ENCODE peak calls at places on chromosomes 6 and 20, in six cellular contexts. I is heart right ventricle, Q is fibroblast of lung, M is AG09309, D is astrocyte of the cerebellum, K is foreskin keratinocyte. N is an unnamed sample.

GRCh38 chr6:92806254-92806653 is 613.1 kb downstream of the EPHA7 start:
- DNase-seq in K (no peak), I (no peak), D (no peak), M (no peak), Q (no peak), N (no peak)

GRCh38 chr6:102494808-102495207 is 1101.3 kb downstream of the GRIK2 start:
- DNase-seq in I (no peak), K (no peak), D (no peak), Q (no peak), M (no peak), N (no peak)

GRCh38 chr6:30130887-30131862 is 4.8 kb upstream of the TRIM40 start:
- DNase-seq in D (peak), I (no peak), Q (peak), K (peak), M (peak), N (peak)

GRCh38 chr20:44736170-44737021 is 9.3 kb upstream of the KCNK15 start:
- DNase-seq in D (peak), Q (peak), M (no peak), I (no peak), K (no peak), N (peak)

GRCh38 chr20:41003143-41003932 is 25.3 kb upstream of the TOP1 start:
- DNase-seq in D (peak), M (peak), Q (peak), I (peak), K (peak), N (peak)

GRCh38 chr20:22575087-22575721 is 9.2 kb downstream of the FOXA2 start:
- DNase-seq in I (no peak), D (no peak), M (no peak), K (no peak), Q (no peak), N (no peak)

GRCh38 chr6:41167173-41167963 is 4.5 kb upstream of the TREM2 start:
- DNase-seq in Q (peak), D (no peak), M (no peak), I (no peak), K (no peak), N (no peak)

GRCh38 chr6:73242001-73242400 is 16.7 kb upstream of the KHDC1L start:
- DNase-seq in D (no peak), K (no peak), I (no peak), M (no peak), Q (no peak), N (no peak)

GRCh38 chr20:8509809-8510208 is 377.7 kb downstream of the PLCB1 start:
- DNase-seq in D (no peak), M (no peak), Q (no peak), K (no peak), I (no peak), N (no peak)

GRCh38 chr6:11685411-11686093 is 93.1 kb downstream of the ADTRP start:
- DNase-seq in I (no peak), M (no peak), Q (no peak), D (peak), K (peak), N (no peak)

GRCh38 chr6:21022343-21023107 is 488.3 kb downstream of the CDKAL1 start:
- DNase-seq in M (no peak), K (peak), D (peak), Q (peak), I (no peak), N (no peak)

GRCh38 chr6:53615633-53616449 is 49.7 kb downstream of the KLHL31 start:
- DNase-seq in I (no peak), K (peak), D (peak), Q (peak), M (no peak), N (peak)

GRCh38 chr6:133041020-133041419 is 200.1 kb upstream of the EYA4 start:
- DNase-seq in D (no peak), M (no peak), K (no peak), Q (no peak), I (no peak), N (no peak)

GRCh38 chr20:20237093-20237959 is 130.6 kb upstream of the INSM1 start:
- DNase-seq in K (no peak), D (peak), Q (peak), M (no peak), I (no peak), N (no peak)

GRCh38 chr6:105587349-105588115 is 184.7 kb upstream of the PREP start:
- DNase-seq in D (no peak), I (no peak), Q (no peak), M (peak), K (peak), N (peak)

GRCh38 chr20:36919715-36920333 is 31.7 kb downstream of the SAMHD1 start:
- DNase-seq in D (peak), I (no peak), Q (peak), K (peak), M (no peak), N (no peak)

GRCh38 chr6:41974281-41974825 is 32.7 kb upstream of the CCND3 start:
- DNase-seq in Q (no peak), I (no peak), K (no peak), D (no peak), M (no peak), N (no peak)

GRCh38 chr20:37133952-37134351 is 38.2 kb upstream of the RBL1 start:
- DNase-seq in K (no peak), M (no peak), I (no peak), D (no peak), Q (no peak), N (no peak)

GRCh38 chr6:41965429-41966213 is 24.0 kb upstream of the CCND3 start:
- DNase-seq in K (no peak), M (no peak), I (no peak), Q (no peak), D (no peak), N (no peak)

GRCh38 chr6:165829376-165829775 is 166.3 kb upstream of the PDE10A start:
- DNase-seq in M (no peak), K (no peak), I (no peak), Q (no peak), D (no peak), N (no peak)

GRCh38 chr6:3450888-3451287 is 6.0 kb downstream of the SLC22A23 start:
- DNase-seq in K (no peak), D (no peak), M (no peak), Q (no peak), I (no peak), N (no peak)

DNA sequence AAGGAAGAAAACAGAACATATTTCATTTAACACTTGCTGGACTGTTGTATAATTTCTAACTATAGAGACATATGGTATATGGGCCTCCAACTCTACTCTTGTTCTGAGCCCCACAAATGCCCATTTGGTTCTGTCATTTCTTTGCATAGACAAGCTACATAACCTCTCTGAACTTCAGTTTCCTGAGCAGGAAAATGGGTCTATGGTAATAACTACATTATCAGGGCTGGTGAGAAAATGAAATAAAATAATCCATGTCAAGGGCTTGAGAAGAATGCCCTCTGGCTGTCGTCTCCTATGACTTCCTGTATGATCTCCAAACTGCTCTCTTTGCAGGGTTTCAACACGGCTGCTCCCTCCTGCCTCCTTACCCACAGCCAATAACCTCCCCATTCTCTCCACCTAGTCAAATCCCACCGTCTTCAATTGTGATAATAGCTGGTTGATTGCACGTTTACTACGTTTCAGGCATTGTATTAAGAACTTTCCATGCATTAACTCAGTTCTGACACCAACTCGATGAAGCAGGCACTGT is 12.0 kb downstream of the ZCCHC3 start:
- DNase-seq in D (no peak), Q (peak), I (no peak), K (no peak), M (no peak), N (no peak)
- TF ChIP-seq CTCF in D (no peak), Q (peak), I (peak), K (peak), M (no peak), N (peak)

GRCh38 chr20:46255440-46256104 is 52.7 kb downstream of the CDH22 start:
- DNase-seq in M (no peak), Q (no peak), D (no peak), K (peak), I (peak), N (no peak)

GRCh38 chr20:46252352-46253091 is 55.8 kb downstream of the CDH22 start:
- DNase-seq in Q (no peak), M (no peak), K (no peak), I (no peak), D (no peak), N (no peak)

GRCh38 chr20:46251211-46251673 is 57.1 kb downstream of the CDH22 start:
- DNase-seq in K (no peak), Q (no peak), D (no peak), M (no peak), I (no peak), N (no peak)

GRCh38 chr20:46250772-46251171 is 57.5 kb downstream of the CDH22 start:
- DNase-seq in D (no peak), M (no peak), Q (no peak), K (no peak), I (no peak), N (no peak)

GRCh38 chr20:46253391-46253790 is 54.9 kb downstream of the CDH22 start:
- DNase-seq in D (no peak), K (peak), I (no peak), M (no peak), Q (no peak), N (no peak)
- TF ChIP-seq CTCF in D (no peak), K (peak), I (peak), M (peak), Q (peak), N (peak)

GRCh38 chr6:81624443-81624842 is 128.0 kb downstream of the TENT5A start:
- DNase-seq in K (no peak), M (no peak), I (no peak), Q (no peak), D (no peak), N (no peak)
- TF ChIP-seq CTCF in K (no peak), M (no peak), I (no peak), Q (no peak), D (no peak), N (no peak)

GRCh38 chr6:56540232-56540631 is 102.5 kb downstream of the DST start:
- DNase-seq in D (no peak), Q (no peak), K (no peak), I (no peak), M (no peak), N (no peak)

GRCh38 chr6:56539503-56540105 is 103.1 kb downstream of the DST start:
- DNase-seq in D (no peak), I (no peak), Q (no peak), K (no peak), M (no peak), N (no peak)

GRCh38 chr6:56540950-56541600 is 101.6 kb downstream of the DST start:
- DNase-seq in M (no peak), K (no peak), I (no peak), Q (peak), D (no peak), N (no peak)

GRCh38 chr6:56541736-56542366 is 100.8 kb downstream of the DST start:
- DNase-seq in Q (no peak), K (no peak), M (no peak), I (no peak), D (no peak), N (no peak)

GRCh38 chr6:56542367-56543331 is 100.0 kb downstream of the DST start:
- DNase-seq in K (peak), I (peak), D (peak), M (peak), Q (peak), N (peak)
- TF ChIP-seq CTCF in K (peak), I (peak), D (peak), M (peak), Q (peak), N (peak)

GRCh38 chr6:156935000-156935399 is 157.8 kb downstream of the ARID1B start:
- DNase-seq in M (no peak), Q (no peak), D (no peak), K (no peak), I (no peak), N (no peak)

GRCh38 chr6:156931283-156931682 is 154.1 kb downstream of the ARID1B start:
- DNase-seq in M (no peak), D (no peak), K (no peak), Q (no peak), I (no peak), N (no peak)

GRCh38 chr6:156934054-156934424 is 156.9 kb downstream of the ARID1B start:
- DNase-seq in K (no peak), I (no peak), D (no peak), Q (no peak), M (no peak), N (no peak)

GRCh38 chr6:156928972-156929371 is 151.8 kb downstream of the ARID1B start:
- DNase-seq in K (no peak), M (no peak), Q (no peak), I (no peak), D (no peak), N (no peak)

GRCh38 chr6:156933201-156934053 is 156.2 kb downstream of the ARID1B start:
- DNase-seq in M (no peak), I (no peak), K (no peak), Q (no peak), D (no peak), N (no peak)
- TF ChIP-seq CTCF in M (no peak), I (peak), K (peak), Q (no peak), D (no peak), N (no peak)

DNA sequence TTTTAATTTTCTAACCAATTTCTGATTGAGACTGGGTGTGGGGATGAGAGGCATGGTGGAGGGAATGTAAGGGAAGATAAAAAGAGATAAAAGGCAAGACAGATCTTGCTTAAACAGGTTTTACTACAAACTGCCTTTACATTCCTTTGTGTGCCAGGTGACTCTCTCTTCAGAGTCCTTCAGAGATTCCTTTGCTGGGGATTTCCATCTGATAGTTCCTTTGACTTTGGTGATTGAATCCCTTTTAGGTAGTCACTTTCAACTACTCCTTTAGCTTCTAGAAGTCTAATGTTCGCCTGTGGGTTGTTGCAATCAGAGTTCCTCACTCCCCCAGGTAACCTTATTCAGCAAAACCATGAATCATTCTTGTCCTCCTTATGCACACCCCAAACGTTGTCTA is 283.3 kb upstream of the MANEA start:
- DNase-seq in D (no peak), I (no peak), M (no peak), Q (no peak), K (peak), N (no peak)
- TF ChIP-seq CTCF in D (no peak), I (no peak), M (no peak), Q (no peak), K (no peak), N (no peak)